ENCODE peak calls at places on chromosomes 5 and 9, in nine cellular contexts. Q, G, C, D, B, I, F, M and Z are unnamed samples.

GRCh38 chr5:60010328-60010727 is 116.8 kb upstream of the PDE4D start:
- DNase-seq in Q (no peak), G (no peak), C (no peak), D (no peak), B (peak), I (no peak), F (no peak), M (no peak), Z (no peak)

GRCh38 chr5:66633754-66634153 is 37.6 kb downstream of the MAST4 start:
- DNase-seq in Q (no peak), G (no peak), C (peak), D (no peak), B (no peak), I (no peak), F (no peak), M (no peak), Z (no peak)

GRCh38 chr9:126690431-126691051 is 76.8 kb downstream of the LMX1B start:
- DNase-seq in Q (peak), G (no peak), C (no peak), D (peak), B (no peak), I (peak), F (peak), M (no peak), Z (peak)

GRCh38 chr5:42951847-42952411 is 88.2 kb downstream of the ANXA2R start:
- DNase-seq in Q (no peak), G (no peak), C (no peak), D (peak), B (peak), I (peak), F (no peak), M (peak), Z (no peak)

GRCh38 chr5:87383216-87383615 is 29.5 kb downstream of the CCNH start:
- DNase-seq in Q (peak), G (no peak), C (no peak), D (no peak), B (no peak), I (no peak), F (no peak), M (no peak), Z (peak)

GRCh38 chr9:97781902-97782301 is 71.1 kb upstream of the FOXE1 start:
- DNase-seq in Q (no peak), G (no peak), C (no peak), D (no peak), B (no peak), I (no peak), F (no peak), M (no peak), Z (no peak)

GRCh38 chr5:176676361-176676824 is 29.1 kb downstream of the TSPAN17 start:
- DNase-seq in Q (peak), G (no peak), C (no peak), D (no peak), B (peak), I (no peak), F (peak), M (no peak), Z (peak)

GRCh38 chr5:13189532-13189931 is 755.0 kb downstream of the DNAH5 start:
- DNase-seq in Q (no peak), G (no peak), C (no peak), D (no peak), B (peak), I (no peak), F (no peak), M (no peak), Z (no peak)

GRCh38 chr5:159210306-159210722 is 961 bp upstream of the RNF145 start:
- DNase-seq in Q (peak), G (no peak), C (no peak), D (no peak), B (peak), I (no peak), F (peak), M (no peak), Z (no peak)

GRCh38 chr5:160543395-160543794 is 121.7 kb downstream of the PTTG1 start:
- DNase-seq in Q (peak), G (no peak), C (no peak), D (no peak), B (no peak), I (no peak), F (no peak), M (no peak), Z (no peak)